ENCODE peak calls at places on chromosomes 6 and 20, in ten cellular contexts. A is K562, Q is neural progenitor cell, X is H1, Y is hepatocyte, B is IMR-90, Z is PC-9, M is astrocyte, T is mammary epithelial cell, E is HCT116. U is an unnamed sample. For H3K9me3 and H4K20me1, the result is how much of the 10 kb centered on the place peaks cover.

GRCh38 chr6:138592698-138593097 is 93.4 kb upstream of the NHSL1 start:
- DNase-seq in Q (no peak), M (no peak), Y (no peak), Z (no peak), A (no peak), X (no peak), B (no peak), T (no peak), E (no peak), U (peak)

GRCh38 chr20:36175475-36175995 is 21.0 kb downstream of the EPB41L1 start:
- DNase-seq in Q (no peak), Y (no peak), B (no peak), E (no peak), X (no peak), A (no peak), Z (no peak), T (no peak), M (no peak), U (peak)

GRCh38 chr20:23679448-23680092 is 9.3 kb downstream of the CST4 start:
- DNase-seq in E (no peak), B (no peak), M (no peak), T (peak), X (no peak), Z (no peak), A (no peak), Q (no peak), Y (no peak), U (no peak)

GRCh38 chr6:33808781-33809180 is 5.0 kb upstream of the MLN start:
- DNase-seq in Y (no peak), Z (no peak), B (no peak), E (no peak), Q (peak), X (no peak), A (no peak), T (no peak), M (no peak), U (no peak)

GRCh38 chr6:34839696-34840352 is 47.9 kb downstream of the BLTP3A start:
- DNase-seq in T (no peak), B (peak), Y (no peak), A (no peak), X (no peak), E (no peak), Q (no peak), M (peak), Z (no peak), U (no peak)

GRCh38 chr6:27592481-27593199 is 119.7 kb upstream of the ZNF184 start:
- DNase-seq in Z (peak), Q (peak), Y (peak), A (peak), T (peak), B (peak), X (no peak), E (no peak), M (peak), U (peak)

GRCh38 chr6:112145080-112145573 is 57.7 kb downstream of the FAM229B start:
- DNase-seq in Z (no peak), M (no peak), X (peak), Q (no peak), E (no peak), A (no peak), Y (no peak), T (no peak), B (no peak), U (no peak)

GRCh38 chr6:38760097-38760496 is 45.0 kb downstream of the DNAH8 start:
- DNase-seq in Y (no peak), E (no peak), B (no peak), M (no peak), Z (no peak), T (no peak), Q (no peak), A (no peak), X (no peak), U (no peak)

GRCh38 chr6:30875244-30876038 is 8.9 kb upstream of the DDR1 start:
- DNase-seq in Q (no peak), X (no peak), A (no peak), M (no peak), Z (no peak), Y (no peak), E (no peak), B (no peak), T (no peak), U (no peak)

GRCh38 chr6:30871592-30872183 is 12.6 kb upstream of the DDR1 start:
- DNase-seq in Q (no peak), Y (no peak), X (no peak), B (no peak), Z (no peak), T (no peak), E (no peak), A (no peak), M (no peak), U (no peak)

GRCh38 chr6:30876039-30876730 is 8.1 kb upstream of the DDR1 start:
- DNase-seq in Z (no peak), M (peak), T (peak), B (peak), Q (no peak), A (no peak), Y (peak), E (peak), X (no peak), U (no peak)

GRCh38 chr6:30870546-30870945 is 13.8 kb upstream of the DDR1 start:
- DNase-seq in B (no peak), E (no peak), T (no peak), Q (no peak), Y (no peak), X (no peak), Z (no peak), A (no peak), M (no peak), U (no peak)

DNA sequence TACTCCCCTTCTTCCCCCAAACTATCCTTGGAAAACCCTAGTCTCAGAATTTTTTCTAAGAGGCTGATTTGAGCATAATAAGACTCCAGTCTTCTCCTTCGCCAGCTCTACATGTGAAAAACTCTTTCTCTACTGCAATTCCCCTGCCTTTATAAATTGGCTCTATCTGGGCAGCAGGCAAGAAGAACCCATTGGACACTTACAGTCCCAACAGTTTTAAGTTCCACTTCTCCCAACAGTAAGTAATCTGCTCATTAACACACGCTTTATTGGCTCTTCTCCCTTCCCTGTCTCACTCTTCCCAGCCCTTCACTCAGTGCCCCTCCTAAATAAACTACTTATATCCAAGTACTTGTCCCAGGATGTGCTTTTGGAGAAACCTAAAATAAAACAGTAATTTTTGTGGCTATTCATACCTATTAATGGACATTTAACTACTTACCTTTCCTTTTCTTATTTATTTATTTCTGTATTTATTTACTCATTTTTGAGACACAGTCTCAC is 11.1 kb upstream of the DDR1 start:
- DNase-seq in Z (no peak), A (peak), T (no peak), X (no peak), M (no peak), Y (no peak), Q (no peak), E (no peak), B (no peak), U (no peak)
- H3K9me3 ChIP-seq in Z (under half), A (under half), T (under half), X (under half), M (under half), Y (under half), Q (under half), E (under half), B (under half), U (under half)

DNA sequence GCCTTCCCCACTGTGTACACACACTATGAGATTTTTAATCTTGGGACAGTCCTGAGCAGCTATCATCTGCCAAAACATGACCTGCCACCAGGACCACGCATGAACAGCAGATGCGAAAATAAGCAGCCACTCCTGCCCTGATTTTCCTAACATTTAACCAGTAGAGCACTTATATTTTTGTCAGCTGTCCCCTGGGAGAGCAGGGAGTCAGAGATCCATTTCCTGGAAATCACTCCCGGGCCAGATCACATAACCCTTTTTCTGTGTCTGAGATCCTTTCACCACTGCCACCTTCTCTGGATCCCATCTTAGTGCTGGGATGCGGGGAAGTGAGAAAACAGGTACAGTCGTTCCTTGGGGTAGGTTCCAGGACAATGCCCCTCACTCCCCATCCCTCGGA is 5.7 kb downstream of the SDCBP2 start:
- DNase-seq in E (no peak), M (no peak), A (no peak), Q (no peak), B (no peak), Y (no peak), T (no peak), X (no peak), Z (no peak), U (no peak)
- H4K20me1 ChIP-seq in E (under half), M (under half), A (under half), Q (under half), B (under half), Y (under half), T (under half), X (under half), Z (under half), U (under half)

DNA sequence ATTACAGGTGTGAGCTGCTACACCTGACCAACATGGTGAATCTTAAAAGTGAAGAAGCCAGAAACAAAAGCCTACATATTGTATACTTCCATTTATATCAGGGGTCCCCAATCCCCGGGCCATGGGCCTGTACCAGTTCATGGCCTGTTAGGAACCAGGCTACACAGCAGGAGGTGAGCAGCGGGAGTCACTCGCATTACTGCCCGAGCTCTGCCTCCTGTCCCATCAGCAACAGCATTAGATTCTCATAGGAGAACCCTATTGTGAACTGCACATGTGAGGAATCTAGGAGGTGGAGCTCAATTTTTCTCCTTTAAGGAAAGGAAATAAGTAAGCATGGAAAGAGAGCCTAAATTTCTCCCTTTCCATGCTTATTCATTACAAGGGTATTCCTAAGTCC is 21.7 kb downstream of the CSNK2A1 start:
- DNase-seq in T (no peak), B (no peak), X (no peak), Z (no peak), Y (no peak), Q (no peak), M (no peak), E (no peak), A (no peak), U (no peak)
- H3K9me3 ChIP-seq in T (under half), B (under half), X (under half), Z (under half), Y (under half), Q (under half), M (under half), E (under half), A (under half), U (under half)

GRCh38 chr6:44598679-44599078 is 211.2 kb downstream of the CDC5L start:
- DNase-seq in A (no peak), Y (no peak), E (no peak), T (no peak), Z (no peak), M (no peak), X (no peak), Q (no peak), B (no peak), U (no peak)

GRCh38 chr6:44590471-44590870 is 203.0 kb downstream of the CDC5L start:
- DNase-seq in Y (no peak), X (no peak), Z (no peak), Q (no peak), M (no peak), A (no peak), B (no peak), E (no peak), T (no peak), U (no peak)

GRCh38 chr6:44594471-44594870 is 207.0 kb downstream of the CDC5L start:
- DNase-seq in T (no peak), Q (peak), M (no peak), X (peak), A (no peak), Y (no peak), E (no peak), B (no peak), Z (no peak), U (no peak)

DNA sequence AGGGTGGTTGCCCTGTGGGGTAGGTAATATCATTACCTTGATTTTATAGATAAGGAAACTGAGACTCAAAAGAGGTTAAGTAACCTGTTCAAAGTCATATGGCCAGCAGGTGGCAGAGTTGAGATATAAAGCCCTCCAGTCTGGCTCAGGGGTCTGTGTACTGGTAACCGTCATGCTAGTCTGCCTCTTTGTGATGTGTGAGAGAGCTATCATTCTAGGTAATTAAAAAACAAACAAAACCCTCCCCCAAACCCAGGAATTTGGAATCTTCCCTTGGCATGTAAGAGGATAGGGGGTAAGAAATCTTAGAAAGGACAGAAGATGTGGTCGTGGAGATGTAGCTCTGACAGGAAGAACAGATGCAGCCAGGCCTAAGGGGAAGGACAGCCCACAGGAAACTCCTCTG is 206.0 kb downstream of the CDC5L start:
- DNase-seq in E (peak), Q (peak), A (peak), M (peak), X (peak), B (peak), Y (peak), Z (peak), T (no peak), U (peak)
- H4K20me1 ChIP-seq in E (under half), Q (under half), A (under half), M (under half), X (under half), B (under half), Y (under half), Z (under half), T (under half), U (under half)

GRCh38 chr20:31392836-31393235 is 2.4 kb upstream of the DEFB119 start:
- DNase-seq in Y (no peak), M (no peak), E (no peak), A (peak), Q (no peak), Z (no peak), X (no peak), B (no peak), T (no peak), U (no peak)

GRCh38 chr20:31390490-31390889 is at the start of gene DEFB119:
- DNase-seq in Q (no peak), X (no peak), Y (no peak), E (no peak), Z (no peak), B (no peak), A (no peak), T (no peak), M (no peak), U (no peak)

DNA sequence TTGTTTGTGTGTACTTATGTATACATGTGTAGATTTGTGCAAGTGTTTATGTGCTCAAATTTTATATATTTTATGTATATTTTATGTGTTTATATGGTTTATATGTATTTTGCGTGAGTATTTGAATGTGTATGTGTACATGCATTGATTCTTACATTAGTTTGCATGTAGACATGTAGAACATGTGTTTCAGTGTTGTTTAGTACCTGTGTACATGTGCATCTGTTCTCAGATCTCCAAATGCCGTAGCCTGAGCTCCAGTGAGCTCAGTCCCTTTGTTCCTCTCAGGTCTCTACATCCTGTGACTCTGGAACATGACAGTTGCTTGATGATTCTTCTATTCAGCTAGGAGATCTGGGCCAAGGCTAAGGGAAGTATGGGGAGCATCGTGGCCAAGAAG is 4.5 kb upstream of the DEFB119 start:
- DNase-seq in T (no peak), M (no peak), Y (no peak), B (no peak), X (no peak), Q (no peak), Z (no peak), E (no peak), A (no peak), U (no peak)
- H3K9me3 ChIP-seq in T (under half), M (under half), Y (under half), B (under half), X (half or more), Q (under half), Z (under half), E (under half), A (under half), U (under half)

GRCh38 chr20:41154436-41155176 is 17.3 kb downstream of the PLCG1 start:
- DNase-seq in B (no peak), Q (no peak), X (no peak), E (no peak), M (no peak), Z (no peak), T (no peak), A (no peak), Y (no peak), U (no peak)
- H4K20me1 ChIP-seq in B (half or more), Q (half or more), X (half or more), E (under half), M (half or more), Z (under half), T (under half), A (half or more), Y (half or more), U (under half)

DNA sequence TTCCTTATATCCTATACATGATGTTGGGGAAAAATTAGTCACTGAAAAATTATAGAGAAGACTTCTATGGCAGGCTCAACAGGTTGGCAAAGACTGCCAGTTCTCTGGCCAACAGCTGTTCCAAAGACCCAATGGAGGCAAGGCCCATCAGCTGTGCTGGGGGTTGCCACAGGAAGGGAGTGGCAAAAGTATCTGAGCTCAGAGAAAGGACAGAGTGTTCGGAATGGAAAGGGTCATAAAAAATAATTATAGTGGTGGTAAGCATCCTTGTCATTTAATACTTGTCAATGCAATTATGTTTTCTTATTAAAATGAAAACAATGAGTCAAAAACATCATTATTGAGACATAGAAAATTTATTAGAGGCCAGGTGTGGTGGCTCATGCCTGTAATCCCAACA is 36.1 kb downstream of the FASTKD5 start:
- DNase-seq in B (no peak), E (no peak), Y (no peak), T (no peak), M (no peak), Q (no peak), A (no peak), X (no peak), Z (no peak), U (no peak)
- H3K9me3 ChIP-seq in B (under half), E (under half), Y (under half), T (under half), M (under half), Q (under half), A (under half), X (under half), Z (under half), U (under half)

GRCh38 chr6:145261758-145262157 is 473.6 kb downstream of the EPM2A start:
- DNase-seq in X (no peak), M (no peak), B (no peak), Q (no peak), Z (no peak), E (no peak), T (no peak), A (no peak), Y (no peak), U (no peak)
- H4K20me1 ChIP-seq in X (under half), M (under half), B (under half), Q (under half), Z (under half), E (under half), T (under half), A (under half), Y (under half), U (under half)

GRCh38 chr20:24937579-24937978 is 11.5 kb upstream of the CST7 start:
- DNase-seq in X (no peak), M (no peak), E (no peak), B (no peak), A (no peak), Y (no peak), Z (no peak), Q (no peak), T (no peak), U (no peak)
- H3K9me3 ChIP-seq in X (under half), M (under half), E (under half), B (under half), A (under half), Y (under half), Z (under half), Q (under half), T (under half), U (under half)

GRCh38 chr20:41055679-41056078 is 27.1 kb downstream of the TOP1 start:
- DNase-seq in Z (no peak), Y (no peak), X (no peak), Q (no peak), T (no peak), E (no peak), M (no peak), B (peak), A (no peak), U (no peak)
- H4K20me1 ChIP-seq in Z (half or more), Y (half or more), X (under half), Q (half or more), T (under half), E (under half), M (half or more), B (half or more), A (under half), U (half or more)

U was measured in Karpas-422.